ENCODE peak calls at places on chromosomes 16 and 17, in seven cellular contexts. S, O, I, X, C, T and N are unnamed samples.

GRCh38 chr17:75756451-75757085 is 8.4 kb downstream of the GALK1 start:
- DNase-seq in S (no peak), O (no peak), I (no peak), X (no peak), C (no peak), T (no peak), N (no peak)

GRCh38 chr16:86685071-86685470 is 106.7 kb downstream of the FOXL1 start:
- DNase-seq in S (no peak), O (no peak), I (no peak), X (no peak), C (no peak), T (no peak), N (no peak)

GRCh38 chr17:44628234-44629188 is 27.8 kb upstream of the MEIOC start:
- DNase-seq in S (no peak), O (no peak), I (peak), X (no peak), C (no peak), T (peak), N (no peak)

GRCh38 chr16:79363484-79363883 is 237.1 kb downstream of the MAF start:
- DNase-seq in S (no peak), O (no peak), I (no peak), X (no peak), C (no peak), T (no peak), N (no peak)

GRCh38 chr17:39662551-39663339 is 2.4 kb upstream of the TCAP start:
- DNase-seq in S (no peak), O (no peak), I (no peak), X (no peak), C (no peak), T (no peak), N (no peak)

GRCh38 chr17:70040336-70040735 is 34.7 kb upstream of the KCNJ16 start:
- DNase-seq in S (no peak), O (no peak), I (no peak), X (no peak), C (no peak), T (no peak), N (no peak)

GRCh38 chr16:68459457-68459856 is 11.1 kb upstream of the SMPD3 start:
- DNase-seq in S (no peak), O (no peak), I (no peak), X (no peak), C (no peak), T (no peak), N (no peak)

GRCh38 chr16:23276821-23277220 is 25.3 kb upstream of the SCNN1B start:
- DNase-seq in S (no peak), O (no peak), I (no peak), X (no peak), C (no peak), T (no peak), N (no peak)

GRCh38 chr17:78343099-78343432 is 16.8 kb downstream of the SOCS3 start:
- DNase-seq in S (peak), O (no peak), I (peak), X (no peak), C (no peak), T (peak), N (peak)

GRCh38 chr16:57145046-57145963 is 40.5 kb downstream of the PSME3IP1 start:
- DNase-seq in S (no peak), O (no peak), I (peak), X (no peak), C (no peak), T (no peak), N (no peak)

GRCh38 chr17:49903523-49903922 is 55.7 kb upstream of the TAC4 start:
- DNase-seq in S (no peak), O (no peak), I (no peak), X (no peak), C (no peak), T (no peak), N (no peak)

GRCh38 chr17:82358467-82359350 is at the start of gene TEX19:
- DNase-seq in S (no peak), O (no peak), I (no peak), X (no peak), C (no peak), T (no peak), N (no peak)

GRCh38 chr17:77884967-77885641 is 73.4 kb upstream of the TNRC6C start:
- DNase-seq in S (no peak), O (no peak), I (no peak), X (no peak), C (no peak), T (no peak), N (no peak)

GRCh38 chr17:44557653-44558285 is 485 bp downstream of the FZD2 start:
- DNase-seq in S (peak), O (peak), I (peak), X (no peak), C (no peak), T (no peak), N (peak)

GRCh38 chr17:75619506-75620431 is 13.5 kb upstream of the SMIM5 start:
- DNase-seq in S (no peak), O (no peak), I (peak), X (peak), C (no peak), T (peak), N (no peak)

GRCh38 chr17:45101546-45101882 is 30.8 kb downstream of the PLCD3 start:
- DNase-seq in S (no peak), O (no peak), I (no peak), X (no peak), C (no peak), T (no peak), N (no peak)

GRCh38 chr16:67664258-67664657 is 2.3 kb downstream of the ENKD1 start:
- DNase-seq in S (no peak), O (no peak), I (no peak), X (no peak), C (no peak), T (no peak), N (no peak)

GRCh38 chr16:48949636-48950035 is 332.0 kb downstream of the CBLN1 start:
- DNase-seq in S (no peak), O (no peak), I (no peak), X (no peak), C (no peak), T (no peak), N (no peak)

GRCh38 chr16:8867483-8868271 is 1.1 kb downstream of the CARHSP1 start:
- DNase-seq in S (no peak), O (no peak), I (no peak), X (no peak), C (no peak), T (no peak), N (peak)

GRCh38 chr17:65099941-65100315 is 37.2 kb upstream of the RGS9 start:
- DNase-seq in S (peak), O (peak), I (peak), X (no peak), C (peak), T (peak), N (peak)

GRCh38 chr16:57277586-57277985 is 6.9 kb downstream of the PLLP start:
- DNase-seq in S (no peak), O (no peak), I (peak), X (no peak), C (peak), T (peak), N (peak)

GRCh38 chr17:72353502-72353901 is 232.7 kb downstream of the SOX9 start:
- DNase-seq in S (no peak), O (no peak), I (no peak), X (no peak), C (no peak), T (no peak), N (no peak)

GRCh38 chr17:43840814-43841213 is 6.2 kb upstream of the CD300LG start:
- DNase-seq in S (no peak), O (no peak), I (peak), X (no peak), C (no peak), T (no peak), N (no peak)

GRCh38 chr17:13306310-13306962 is 288.6 kb upstream of the ELAC2 start:
- DNase-seq in S (no peak), O (no peak), I (peak), X (peak), C (no peak), T (peak), N (no peak)

GRCh38 chr17:80270104-80270503 is 9.5 kb downstream of the RNF213 start:
- DNase-seq in S (no peak), O (no peak), I (no peak), X (no peak), C (no peak), T (no peak), N (no peak)

GRCh38 chr17:80428363-80428762 is 13.4 kb downstream of the ENDOV start:
- DNase-seq in S (no peak), O (no peak), I (no peak), X (no peak), C (no peak), T (no peak), N (no peak)

GRCh38 chr17:63996430-63997182 is 1.5 kb upstream of the PRR29 start:
- DNase-seq in S (peak), O (no peak), I (no peak), X (no peak), C (no peak), T (no peak), N (peak)

GRCh38 chr16:67184453-67185002 is 765 bp upstream of the MATCAP1 start:
- DNase-seq in S (no peak), O (no peak), I (no peak), X (no peak), C (no peak), T (no peak), N (no peak)

GRCh38 chr17:19958023-19958422 is 19.6 kb downstream of the AKAP10 start:
- DNase-seq in S (no peak), O (no peak), I (peak), X (peak), C (no peak), T (peak), N (no peak)

GRCh38 chr17:751269-752001 is 629 bp downstream of the GEMIN4 start:
- DNase-seq in S (peak), O (peak), I (peak), X (no peak), C (peak), T (no peak), N (peak)

GRCh38 chr17:67365762-67366192 is 600 bp downstream of the PSMD12 start:
- DNase-seq in S (no peak), O (no peak), I (peak), X (no peak), C (no peak), T (peak), N (peak)

GRCh38 chr16:70746040-70746707 is 54.8 kb downstream of the VAC14 start:
- DNase-seq in S (peak), O (no peak), I (peak), X (no peak), C (no peak), T (peak), N (no peak)

GRCh38 chr17:81741049-81741593 is 29.0 kb downstream of the SLC25A10 start:
- DNase-seq in S (peak), O (no peak), I (no peak), X (no peak), C (no peak), T (no peak), N (peak)

GRCh38 chr16:31458073-31458834 is 1.0 kb upstream of the ARMC5 start:
- DNase-seq in S (peak), O (no peak), I (peak), X (no peak), C (peak), T (no peak), N (peak)

GRCh38 chr16:74275031-74275636 is 21.5 kb upstream of the PSMD7 start:
- DNase-seq in S (no peak), O (no peak), I (peak), X (no peak), C (no peak), T (peak), N (no peak)

GRCh38 chr17:40442392-40443195 is 656 bp upstream of the IGFBP4 start:
- DNase-seq in S (peak), O (no peak), I (no peak), X (no peak), C (no peak), T (no peak), N (no peak)

GRCh38 chr17:51029142-51029541 is 91.5 kb downstream of the SPAG9 start:
- DNase-seq in S (no peak), O (no peak), I (no peak), X (no peak), C (no peak), T (no peak), N (no peak)

GRCh38 chr17:65190467-65191095 is 53.4 kb downstream of the RGS9 start:
- DNase-seq in S (no peak), O (no peak), I (no peak), X (no peak), C (no peak), T (peak), N (no peak)